ENCODE peak calls at places on chromosome 12, in nine cellular contexts. One of them, this sample, is unnamed.

GRCh38 chr12:111600296-111600562 is 1.1 kb upstream of the ATXN2 start:
- DNase-seq in endothelial cell of umbilical vein: no peak
- DNase-seq in mucosa of descending colon: no peak
- DNase-seq in AG04450: no peak
- DNase-seq in A549: no peak
- DNase-seq in adipocyte: no peak
- DNase-seq in IMR-90: no peak
- DNase-seq in aorta: no peak
- DNase-seq in uterus: no peak
- DNase-seq in this sample: no peak

GRCh38 chr12:70309348-70309747 is 56.7 kb upstream of the KCNMB4 start:
- DNase-seq in AG04450: no peak
- DNase-seq in endothelial cell of umbilical vein: no peak
- DNase-seq in mucosa of descending colon: no peak
- DNase-seq in IMR-90: peak
- DNase-seq in uterus: no peak
- DNase-seq in A549: no peak
- DNase-seq in adipocyte: no peak
- DNase-seq in aorta: no peak
- DNase-seq in this sample: peak

GRCh38 chr12:118103231-118103600 is 595 bp downstream of the VSIG10 start:
- DNase-seq in AG04450: no peak
- DNase-seq in IMR-90: peak
- DNase-seq in aorta: no peak
- DNase-seq in endothelial cell of umbilical vein: peak
- DNase-seq in A549: peak
- DNase-seq in adipocyte: peak
- DNase-seq in uterus: peak
- DNase-seq in mucosa of descending colon: no peak
- DNase-seq in this sample: no peak

GRCh38 chr12:63752283-63752682 is 27.4 kb upstream of the RXYLT1 start:
- DNase-seq in endothelial cell of umbilical vein: no peak
- DNase-seq in uterus: no peak
- DNase-seq in aorta: no peak
- DNase-seq in IMR-90: no peak
- DNase-seq in adipocyte: no peak
- DNase-seq in mucosa of descending colon: no peak
- DNase-seq in A549: no peak
- DNase-seq in AG04450: no peak
- DNase-seq in this sample: no peak

GRCh38 chr12:31931796-31932715 is 27.2 kb upstream of the RESF1 start:
- DNase-seq in uterus: no peak
- DNase-seq in aorta: no peak
- DNase-seq in endothelial cell of umbilical vein: no peak
- DNase-seq in adipocyte: no peak
- DNase-seq in A549: no peak
- DNase-seq in AG04450: no peak
- DNase-seq in IMR-90: no peak
- DNase-seq in mucosa of descending colon: no peak
- DNase-seq in this sample: no peak

GRCh38 chr12:8057839-8058238 is 8.3 kb downstream of the C3AR1 start:
- DNase-seq in aorta: no peak
- DNase-seq in AG04450: no peak
- DNase-seq in uterus: no peak
- DNase-seq in mucosa of descending colon: no peak
- DNase-seq in endothelial cell of umbilical vein: no peak
- DNase-seq in adipocyte: peak
- DNase-seq in IMR-90: peak
- DNase-seq in A549: no peak
- DNase-seq in this sample: peak

GRCh38 chr12:66388512-66388911 is 86.2 kb downstream of the HELB start:
- DNase-seq in uterus: no peak
- DNase-seq in AG04450: no peak
- DNase-seq in A549: no peak
- DNase-seq in adipocyte: no peak
- DNase-seq in mucosa of descending colon: no peak
- DNase-seq in IMR-90: no peak
- DNase-seq in aorta: no peak
- DNase-seq in endothelial cell of umbilical vein: no peak
- DNase-seq in this sample: no peak

GRCh38 chr12:109228664-109229063 is 80.4 kb downstream of the FOXN4 start:
- DNase-seq in uterus: no peak
- DNase-seq in aorta: no peak
- DNase-seq in A549: no peak
- DNase-seq in adipocyte: no peak
- DNase-seq in AG04450: no peak
- DNase-seq in endothelial cell of umbilical vein: no peak
- DNase-seq in IMR-90: no peak
- DNase-seq in mucosa of descending colon: no peak
- DNase-seq in this sample: no peak

GRCh38 chr12:64696065-64696741 is 63.0 kb downstream of the GNS start:
- DNase-seq in adipocyte: peak
- DNase-seq in aorta: no peak
- DNase-seq in A549: peak
- DNase-seq in endothelial cell of umbilical vein: peak
- DNase-seq in uterus: no peak
- DNase-seq in IMR-90: peak
- DNase-seq in AG04450: no peak
- DNase-seq in mucosa of descending colon: no peak
- DNase-seq in this sample: peak

GRCh38 chr12:3727877-3728632 is 24.9 kb downstream of the CRACR2A start:
- DNase-seq in AG04450: peak
- DNase-seq in A549: no peak
- DNase-seq in endothelial cell of umbilical vein: no peak
- DNase-seq in adipocyte: peak
- DNase-seq in mucosa of descending colon: no peak
- DNase-seq in IMR-90: peak
- DNase-seq in uterus: no peak
- DNase-seq in aorta: no peak
- DNase-seq in this sample: peak

GRCh38 chr12:57726151-57726883 is 12.2 kb downstream of the AGAP2 start:
- DNase-seq in aorta: peak
- DNase-seq in mucosa of descending colon: peak
- DNase-seq in uterus: peak
- DNase-seq in IMR-90: peak
- DNase-seq in AG04450: peak
- DNase-seq in A549: peak
- DNase-seq in adipocyte: peak
- DNase-seq in endothelial cell of umbilical vein: peak
- DNase-seq in this sample: peak

GRCh38 chr12:81585787-81586186 is 173.4 kb downstream of the PPFIA2 start:
- DNase-seq in adipocyte: no peak
- DNase-seq in IMR-90: no peak
- DNase-seq in endothelial cell of umbilical vein: no peak
- DNase-seq in mucosa of descending colon: no peak
- DNase-seq in aorta: no peak
- DNase-seq in A549: no peak
- DNase-seq in uterus: no peak
- DNase-seq in AG04450: no peak
- DNase-seq in this sample: no peak

GRCh38 chr12:93198086-93198485 is 179.6 kb upstream of the NUDT4 start:
- DNase-seq in A549: peak
- DNase-seq in endothelial cell of umbilical vein: peak
- DNase-seq in IMR-90: peak
- DNase-seq in aorta: no peak
- DNase-seq in adipocyte: peak
- DNase-seq in uterus: no peak
- DNase-seq in AG04450: no peak
- DNase-seq in mucosa of descending colon: no peak
- DNase-seq in this sample: peak

GRCh38 chr12:89424846-89425245 is 72.5 kb upstream of the DUSP6 start:
- DNase-seq in mucosa of descending colon: no peak
- DNase-seq in uterus: no peak
- DNase-seq in AG04450: no peak
- DNase-seq in endothelial cell of umbilical vein: no peak
- DNase-seq in A549: no peak
- DNase-seq in IMR-90: no peak
- DNase-seq in adipocyte: no peak
- DNase-seq in aorta: no peak
- DNase-seq in this sample: no peak

GRCh38 chr12:95790025-95790911 is at the start of gene NTN4:
- DNase-seq in endothelial cell of umbilical vein: peak
- DNase-seq in IMR-90: peak
- DNase-seq in mucosa of descending colon: peak
- DNase-seq in adipocyte: peak
- DNase-seq in A549: peak
- DNase-seq in AG04450: no peak
- DNase-seq in uterus: peak
- DNase-seq in aorta: peak
- DNase-seq in this sample: no peak

GRCh38 chr12:95790912-95791849 is 617 bp upstream of the NTN4 start:
- DNase-seq in A549: peak
- DNase-seq in IMR-90: peak
- DNase-seq in adipocyte: peak
- DNase-seq in endothelial cell of umbilical vein: peak
- DNase-seq in AG04450: no peak
- DNase-seq in mucosa of descending colon: peak
- DNase-seq in aorta: no peak
- DNase-seq in uterus: no peak
- DNase-seq in this sample: no peak

GRCh38 chr12:95787274-95787814 is 3.2 kb downstream of the NTN4 start:
- DNase-seq in aorta: no peak
- DNase-seq in adipocyte: no peak
- DNase-seq in uterus: no peak
- DNase-seq in AG04450: no peak
- DNase-seq in endothelial cell of umbilical vein: no peak
- DNase-seq in mucosa of descending colon: no peak
- DNase-seq in A549: no peak
- DNase-seq in IMR-90: peak
- DNase-seq in this sample: no peak

GRCh38 chr12:95789126-95790024 is 1.2 kb downstream of the NTN4 start:
- DNase-seq in mucosa of descending colon: peak
- DNase-seq in AG04450: no peak
- DNase-seq in A549: peak
- DNase-seq in uterus: no peak
- DNase-seq in IMR-90: peak
- DNase-seq in endothelial cell of umbilical vein: no peak
- DNase-seq in adipocyte: peak
- DNase-seq in aorta: peak
- DNase-seq in this sample: no peak

GRCh38 chr12:95788637-95789036 is 1.9 kb downstream of the NTN4 start:
- DNase-seq in aorta: no peak
- DNase-seq in AG04450: no peak
- DNase-seq in IMR-90: peak
- DNase-seq in mucosa of descending colon: no peak
- DNase-seq in uterus: no peak
- DNase-seq in endothelial cell of umbilical vein: peak
- DNase-seq in A549: no peak
- DNase-seq in adipocyte: peak
- DNase-seq in this sample: peak
- H3K4me3 ChIP-seq in aorta: no peak
- H3K4me3 ChIP-seq in AG04450: peak
- H3K4me3 ChIP-seq in IMR-90: peak
- H3K4me3 ChIP-seq in mucosa of descending colon: no peak
- H3K4me3 ChIP-seq in uterus: peak
- H3K4me3 ChIP-seq in endothelial cell of umbilical vein: peak
- H3K4me3 ChIP-seq in A549: peak
- H3K4me3 ChIP-seq in adipocyte: no peak
- H3K4me3 ChIP-seq in this sample: no peak

DNA sequence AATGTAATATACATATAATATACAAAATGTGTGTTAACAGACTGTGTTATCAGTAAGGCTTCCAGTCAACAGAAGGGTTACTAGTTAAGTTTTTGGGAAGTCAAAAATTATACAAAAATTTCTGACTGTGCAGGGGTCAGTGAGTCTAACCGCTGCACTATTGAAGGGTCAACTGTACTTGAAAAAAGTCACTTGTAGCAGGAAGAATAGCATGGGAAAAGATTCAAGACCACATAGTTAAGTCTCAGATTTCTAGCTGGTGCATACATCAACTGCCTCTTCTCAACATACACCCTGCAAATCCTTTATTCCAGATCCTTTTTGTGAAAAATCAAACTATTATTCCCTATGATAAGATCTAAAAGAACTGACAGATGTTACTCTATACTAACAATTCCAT is 5.9 kb downstream of the EPS8 start:
- DNase-seq in aorta: no peak
- DNase-seq in AG04450: no peak
- DNase-seq in endothelial cell of umbilical vein: no peak
- DNase-seq in mucosa of descending colon: no peak
- DNase-seq in uterus: no peak
- DNase-seq in IMR-90: no peak
- DNase-seq in A549: no peak
- DNase-seq in adipocyte: no peak
- DNase-seq in this sample: no peak
- H3K4me3 ChIP-seq in aorta: no peak
- H3K4me3 ChIP-seq in AG04450: no peak
- H3K4me3 ChIP-seq in endothelial cell of umbilical vein: no peak
- H3K4me3 ChIP-seq in mucosa of descending colon: no peak
- H3K4me3 ChIP-seq in uterus: no peak
- H3K4me3 ChIP-seq in IMR-90: no peak
- H3K4me3 ChIP-seq in A549: no peak
- H3K4me3 ChIP-seq in adipocyte: no peak
- H3K4me3 ChIP-seq in this sample: no peak

DNA sequence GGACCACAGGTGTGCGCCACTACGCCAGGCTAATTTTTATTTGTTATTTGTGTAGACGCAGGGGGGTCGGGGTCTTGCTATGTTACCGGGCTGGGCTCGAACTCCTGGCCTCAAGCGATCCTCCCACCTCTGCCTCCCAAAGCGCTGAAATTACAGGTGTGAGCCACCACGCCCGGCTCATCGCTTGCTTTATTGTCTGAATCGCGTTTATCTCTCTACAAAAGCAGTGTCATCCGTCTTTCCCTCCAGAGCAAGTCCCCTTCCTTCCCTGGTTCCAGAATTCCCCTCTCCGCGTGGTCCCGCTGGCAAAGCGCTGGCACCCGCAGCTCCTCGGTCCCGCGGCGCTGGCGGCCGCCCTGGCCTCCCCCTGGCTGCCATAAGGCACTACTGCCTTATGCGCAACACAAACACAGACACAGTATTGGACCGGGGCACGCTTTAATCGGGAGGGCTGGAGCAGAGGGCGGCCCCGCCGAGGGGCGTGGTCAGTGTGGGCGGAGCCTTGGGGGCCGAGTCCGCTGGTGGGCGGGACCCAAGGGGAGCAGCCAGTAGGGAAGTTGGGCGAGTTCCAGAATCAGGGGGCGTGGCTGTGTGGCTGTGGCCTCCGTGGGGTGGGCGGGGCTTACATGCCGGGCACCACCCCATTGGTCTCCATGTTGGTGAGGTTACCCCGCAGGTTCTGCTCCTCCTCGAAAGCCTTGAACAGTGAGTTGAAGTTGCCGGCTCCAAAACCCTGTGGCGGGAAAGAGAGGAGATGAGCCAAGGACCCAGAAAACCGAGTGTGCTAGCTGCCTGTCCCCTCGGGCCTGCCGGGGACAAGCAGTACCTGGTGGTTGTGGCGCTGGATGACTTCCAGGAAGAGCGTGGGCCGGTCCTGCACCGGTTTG is 19.3 kb downstream of the HPD start:
- DNase-seq in IMR-90: peak
- DNase-seq in adipocyte: peak
- DNase-seq in uterus: peak
- DNase-seq in aorta: peak
- DNase-seq in AG04450: peak
- DNase-seq in endothelial cell of umbilical vein: peak
- DNase-seq in A549: peak
- DNase-seq in mucosa of descending colon: peak
- DNase-seq in this sample: peak
- H3K4me3 ChIP-seq in IMR-90: peak
- H3K4me3 ChIP-seq in adipocyte: peak
- H3K4me3 ChIP-seq in uterus: peak
- H3K4me3 ChIP-seq in aorta: peak
- H3K4me3 ChIP-seq in AG04450: peak
- H3K4me3 ChIP-seq in endothelial cell of umbilical vein: peak
- H3K4me3 ChIP-seq in A549: peak
- H3K4me3 ChIP-seq in mucosa of descending colon: peak
- H3K4me3 ChIP-seq in this sample: peak

GRCh38 chr12:1919284-1919683 is 832 bp upstream of the CACNA2D4 start:
- DNase-seq in aorta: peak
- DNase-seq in A549: no peak
- DNase-seq in IMR-90: no peak
- DNase-seq in adipocyte: no peak
- DNase-seq in AG04450: no peak
- DNase-seq in uterus: no peak
- DNase-seq in mucosa of descending colon: no peak
- DNase-seq in endothelial cell of umbilical vein: no peak
- DNase-seq in this sample: no peak
- H3K4me3 ChIP-seq in aorta: no peak
- H3K4me3 ChIP-seq in A549: no peak
- H3K4me3 ChIP-seq in IMR-90: no peak
- H3K4me3 ChIP-seq in adipocyte: no peak
- H3K4me3 ChIP-seq in AG04450: no peak
- H3K4me3 ChIP-seq in uterus: no peak
- H3K4me3 ChIP-seq in mucosa of descending colon: no peak
- H3K4me3 ChIP-seq in endothelial cell of umbilical vein: no peak
- H3K4me3 ChIP-seq in this sample: no peak